ENCODE peak calls at places on chromosomes 11 and 22, in six cellular contexts. N is IMR-90, Q is H1, P is neuronal stem cell, L is mesendoderm, D is mesenchymal stem cell. J is an unnamed sample.

GRCh38 chr22:24968066-24968561 is 15.6 kb downstream of the KIAA1671 start:
- DNase-seq in N (no peak), Q (peak), P (no peak), L (peak), D (no peak), J (peak)

GRCh38 chr11:129658558-129658882 is 157.1 kb upstream of the TMEM45B start:
- DNase-seq in N (no peak), Q (peak), P (no peak), L (peak), D (no peak), J (peak)

GRCh38 chr11:2387266-2387982 is 10.3 kb downstream of the CD81 start:
- DNase-seq in N (peak), Q (no peak), P (no peak), L (no peak), D (peak), J (no peak)

GRCh38 chr22:47797546-47797945 is 1035.1 kb downstream of the TBC1D22A start:
- DNase-seq in N (no peak), Q (no peak), P (no peak), L (no peak), D (no peak), J (no peak)

GRCh38 chr11:43581370-43582023 is 99.0 kb upstream of the HSD17B12 start:
- DNase-seq in N (no peak), Q (no peak), P (no peak), L (no peak), D (no peak), J (no peak)

GRCh38 chr11:121473064-121473777 is 20.5 kb upstream of the SORL1-AS1 start:
- DNase-seq in N (peak), Q (no peak), P (no peak), L (no peak), D (no peak), J (no peak)

GRCh38 chr11:102485095-102485722 is 32.6 kb upstream of the TMEM123 start:
- DNase-seq in N (peak), Q (no peak), P (no peak), L (no peak), D (peak), J (no peak)

GRCh38 chr11:113954235-113954634 is 20.7 kb upstream of the HTR3A start:
- DNase-seq in N (no peak), Q (no peak), P (no peak), L (no peak), D (no peak), J (no peak)

GRCh38 chr22:42662114-42663021 is 13.2 kb upstream of the CYB5R3 start:
- DNase-seq in N (peak), Q (no peak), P (peak), L (peak), D (peak), J (peak)

DNA sequence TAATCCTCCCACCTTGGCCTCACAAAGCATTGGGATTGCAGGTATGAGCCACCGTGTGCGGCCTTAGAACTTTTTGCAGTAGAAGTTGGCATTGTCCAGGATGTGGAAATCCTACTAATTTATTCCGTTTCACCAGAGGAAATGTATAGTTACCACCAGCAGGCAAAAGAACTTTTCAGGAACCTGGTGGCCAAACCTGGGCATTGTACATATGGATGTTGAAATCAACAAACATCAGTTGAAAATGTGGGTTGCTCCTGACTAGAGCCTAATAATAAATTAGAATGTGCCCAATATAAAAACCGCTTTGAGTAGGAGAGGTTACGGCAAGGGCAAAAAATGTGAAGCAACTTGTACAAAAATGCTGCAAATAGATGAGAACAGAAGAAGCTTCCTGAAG is 40.7 kb upstream of the XBP1 start:
- DNase-seq in N (no peak), Q (no peak), P (no peak), L (no peak), D (no peak), J (no peak)
- H2BK15ac ChIP-seq in N (no peak), Q (no peak), P (no peak), L (no peak), D (no peak), J (no peak)

GRCh38 chr11:42576318-42576717 is 735.5 kb upstream of the API5 start:
- DNase-seq in N (no peak), Q (no peak), P (no peak), L (no peak), D (no peak), J (no peak)

GRCh38 chr11:42571486-42572230 is 740.1 kb upstream of the API5 start:
- DNase-seq in N (no peak), Q (no peak), P (no peak), L (no peak), D (no peak), J (no peak)

GRCh38 chr11:42572231-42572610 is 739.6 kb upstream of the API5 start:
- DNase-seq in N (no peak), Q (no peak), P (no peak), L (no peak), D (no peak), J (no peak)
- H4K8ac ChIP-seq in N (no peak), Q (no peak), P (no peak), L (no peak), D (no peak), J (no peak)

GRCh38 chr22:49686495-49687219 is 141.0 kb downstream of the BRD1 start:
- DNase-seq in N (no peak), Q (no peak), P (no peak), L (no peak), D (no peak), J (peak)

GRCh38 chr22:49683032-49683431 is 144.6 kb downstream of the BRD1 start:
- DNase-seq in N (no peak), Q (no peak), P (no peak), L (no peak), D (no peak), J (no peak)

GRCh38 chr22:49685686-49686085 is 142.0 kb downstream of the BRD1 start:
- DNase-seq in N (no peak), Q (no peak), P (no peak), L (no peak), D (no peak), J (peak)

GRCh38 chr22:49687333-49687732 is 140.3 kb downstream of the BRD1 start:
- DNase-seq in N (no peak), Q (no peak), P (no peak), L (no peak), D (no peak), J (no peak)

DNA sequence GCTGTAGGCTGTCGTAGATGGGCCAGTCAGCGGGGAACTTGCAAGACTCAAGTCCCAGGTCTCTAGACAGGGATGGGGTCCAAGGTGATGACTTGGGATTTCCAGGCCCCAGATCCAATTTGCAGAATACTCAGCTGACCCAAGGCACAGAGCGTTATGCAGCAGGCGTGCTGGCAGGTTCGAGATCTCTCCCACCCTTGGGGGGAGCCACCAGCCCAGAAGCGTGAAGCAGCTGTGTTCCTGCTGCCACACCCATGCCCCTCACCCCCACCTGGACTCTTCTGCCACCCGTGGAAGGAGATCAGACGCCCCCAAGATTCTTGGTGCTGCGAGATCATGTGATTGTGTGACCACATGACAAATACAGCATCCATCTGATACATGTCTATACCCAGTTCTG is 142.6 kb downstream of the BRD1 start:
- DNase-seq in N (no peak), Q (no peak), P (no peak), L (no peak), D (no peak), J (peak)
- H2BK15ac ChIP-seq in N (no peak), Q (no peak), P (no peak), L (no peak), D (no peak), J (no peak)

DNA sequence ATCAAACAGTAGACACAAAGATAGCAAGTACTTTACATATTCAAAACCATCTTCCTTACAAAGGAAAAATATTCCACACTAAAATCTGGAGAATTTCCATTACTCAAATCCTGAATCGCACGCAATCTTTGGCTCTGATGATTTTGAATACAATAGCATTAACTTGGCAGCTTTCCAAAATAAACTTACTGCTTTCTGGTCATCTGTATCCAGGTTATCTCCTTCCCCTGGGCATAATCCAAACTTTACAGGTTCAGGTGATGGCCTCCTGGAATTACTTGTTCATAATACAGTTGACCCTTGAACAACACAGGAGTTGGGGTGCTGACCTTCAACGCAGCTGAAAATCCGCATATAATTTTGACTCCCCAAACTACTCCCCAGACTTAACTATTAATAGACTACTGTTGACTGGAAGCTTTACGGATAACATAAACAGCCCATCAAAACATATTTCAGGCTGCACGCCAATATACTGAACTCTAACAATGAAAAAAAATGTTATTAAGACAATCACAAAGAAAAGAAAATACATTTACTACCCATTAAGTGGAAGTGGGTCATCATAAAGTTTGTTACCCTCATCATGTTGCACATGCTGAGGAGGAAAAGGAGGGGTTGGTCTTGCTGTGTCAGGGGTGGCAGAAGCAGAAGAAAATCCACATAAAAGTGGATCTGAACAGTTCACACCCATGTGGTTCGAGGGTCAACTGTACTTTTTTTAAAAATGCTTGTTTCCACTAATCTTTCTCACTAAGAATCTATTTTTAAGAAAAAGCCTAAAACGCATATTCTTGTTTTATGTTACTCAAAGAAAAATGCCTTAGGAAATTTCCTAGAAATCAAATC is 6.5 kb downstream of the MTMR2 start:
- DNase-seq in N (peak), Q (no peak), P (no peak), L (peak), D (no peak), J (no peak)
- H4K8ac ChIP-seq in N (peak), Q (no peak), P (no peak), L (no peak), D (no peak), J (no peak)

DNA sequence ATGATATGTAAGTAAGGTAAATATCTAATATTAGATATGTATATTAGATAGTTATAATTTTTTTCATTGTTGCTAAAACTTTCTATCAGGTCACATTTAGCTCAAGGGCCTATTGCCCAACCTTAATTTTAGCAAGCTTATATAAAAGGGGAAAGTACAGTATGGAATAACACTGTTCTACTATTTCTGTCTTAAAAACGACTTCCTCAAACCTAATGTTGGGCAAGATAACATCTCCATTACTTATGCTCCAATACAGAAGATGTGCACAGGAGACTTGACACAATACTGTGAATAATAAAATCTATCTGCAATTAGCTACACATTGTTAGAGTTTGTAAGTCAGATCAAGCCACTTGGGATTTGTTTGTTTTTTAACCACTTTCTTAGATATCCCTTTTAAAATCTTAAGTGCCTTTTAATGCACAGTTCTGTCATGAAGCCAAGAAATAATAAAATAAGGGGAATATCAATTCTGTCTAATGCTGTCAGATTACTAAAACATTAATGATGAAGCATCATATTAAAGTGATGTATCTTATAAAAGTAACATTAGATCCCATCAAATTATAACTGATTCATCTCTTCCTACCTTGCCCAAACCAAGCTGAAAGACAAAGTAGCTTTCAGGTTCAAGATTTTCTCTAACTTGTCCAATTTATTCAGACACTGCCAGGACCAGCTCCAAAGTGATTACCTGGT is 98.0 kb downstream of the SIK3 start:
- DNase-seq in N (no peak), Q (no peak), P (no peak), L (no peak), D (no peak), J (no peak)
- H2BK15ac ChIP-seq in N (no peak), Q (no peak), P (no peak), L (no peak), D (no peak), J (no peak)

DNA sequence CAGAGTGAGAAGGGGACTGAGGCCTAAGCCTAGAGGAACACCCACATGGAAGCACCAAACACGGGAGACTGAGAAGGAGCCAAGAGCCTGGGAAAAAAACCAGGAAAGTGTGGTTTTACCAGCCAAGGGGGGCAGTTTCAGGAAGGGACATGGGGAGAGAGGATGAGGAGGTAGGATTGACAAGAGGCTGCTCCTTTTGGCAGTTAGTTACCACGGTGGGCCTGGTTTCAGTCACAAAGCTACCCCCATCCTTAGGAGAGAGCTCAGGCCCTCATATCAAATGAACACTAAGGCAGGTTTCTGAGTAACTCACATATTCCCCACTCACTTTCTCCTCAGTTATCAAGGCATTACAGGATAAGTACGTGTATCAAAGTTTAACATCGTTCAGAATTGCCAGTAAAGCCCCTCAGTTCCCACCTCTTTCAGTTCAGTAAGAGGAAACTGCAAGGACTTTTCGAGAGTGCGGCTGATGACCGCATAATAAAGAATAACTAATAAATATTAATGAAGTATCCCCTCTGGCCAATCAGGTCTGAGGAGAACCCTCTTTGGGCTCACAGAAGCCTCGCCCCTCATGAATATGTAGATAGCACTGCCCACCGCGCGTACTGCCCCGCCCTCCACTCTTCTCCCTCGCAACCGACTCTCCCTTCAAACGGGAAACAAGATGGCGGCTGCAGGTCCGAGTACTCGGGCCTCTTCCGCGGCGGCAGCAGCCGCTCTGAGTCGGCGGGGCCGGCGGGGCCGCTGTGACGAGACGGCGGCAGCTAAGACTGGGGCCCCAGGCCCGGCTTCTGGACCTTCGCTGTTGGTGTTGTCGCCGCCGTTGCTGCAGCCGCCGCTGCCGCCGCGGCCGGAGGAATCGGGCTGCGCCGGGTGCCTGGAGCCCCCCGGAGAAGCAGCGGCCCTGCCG is at the start of gene RNF169:
- DNase-seq in N (peak), Q (peak), P (peak), L (peak), D (peak), J (peak)
- H4K8ac ChIP-seq in N (peak), Q (peak), P (no peak), L (peak), D (peak), J (no peak)

DNA sequence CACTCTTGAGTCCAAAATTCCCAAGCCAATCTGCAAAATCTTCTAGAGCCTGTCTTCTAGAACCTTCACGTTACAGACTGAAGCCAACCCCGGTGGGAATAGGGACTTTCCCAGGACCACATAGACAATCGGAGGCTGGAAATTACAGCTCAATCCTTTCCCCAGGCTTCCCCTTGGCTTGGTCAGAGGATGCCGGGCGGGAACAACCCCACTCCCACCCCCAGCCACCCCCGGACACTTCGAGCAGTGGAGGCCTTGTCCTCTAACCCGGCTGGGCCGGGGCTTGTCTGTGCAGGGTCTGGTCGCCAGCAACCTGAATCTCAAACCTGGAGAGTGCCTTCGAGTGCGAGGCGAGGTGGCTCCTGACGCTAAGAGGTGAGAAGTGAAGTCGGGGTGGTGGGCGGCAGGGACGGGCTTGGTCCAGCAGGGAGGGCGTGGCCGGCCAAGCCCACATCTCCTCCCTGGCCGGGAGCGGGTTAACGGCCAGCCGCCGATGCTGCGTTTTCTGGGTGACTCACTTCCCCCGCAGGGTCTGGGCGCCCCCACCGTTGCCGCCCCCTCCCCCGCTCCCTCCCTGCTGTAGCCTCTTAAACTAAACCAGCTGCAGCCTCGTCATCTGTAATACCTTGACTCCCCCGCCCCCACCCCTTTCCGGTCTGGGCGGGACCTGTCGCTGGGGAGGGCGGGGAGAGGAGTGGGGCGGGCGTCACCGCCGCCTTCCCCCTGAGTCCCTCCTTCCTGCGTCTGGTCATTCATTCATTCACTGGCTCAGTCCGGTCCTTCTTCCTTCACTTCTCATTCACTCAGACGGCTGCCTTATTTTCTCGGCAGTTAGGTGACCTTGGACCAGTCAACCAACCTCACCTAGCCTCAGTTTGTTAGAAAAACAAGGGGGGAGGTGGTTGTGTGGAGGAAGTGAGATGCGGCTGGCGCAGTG is 1.5 kb downstream of the LGALS1 start:
- DNase-seq in N (peak), Q (peak), P (peak), L (peak), D (peak), J (peak)
- H2BK15ac ChIP-seq in N (peak), Q (peak), P (peak), L (no peak), D (peak), J (no peak)

DNA sequence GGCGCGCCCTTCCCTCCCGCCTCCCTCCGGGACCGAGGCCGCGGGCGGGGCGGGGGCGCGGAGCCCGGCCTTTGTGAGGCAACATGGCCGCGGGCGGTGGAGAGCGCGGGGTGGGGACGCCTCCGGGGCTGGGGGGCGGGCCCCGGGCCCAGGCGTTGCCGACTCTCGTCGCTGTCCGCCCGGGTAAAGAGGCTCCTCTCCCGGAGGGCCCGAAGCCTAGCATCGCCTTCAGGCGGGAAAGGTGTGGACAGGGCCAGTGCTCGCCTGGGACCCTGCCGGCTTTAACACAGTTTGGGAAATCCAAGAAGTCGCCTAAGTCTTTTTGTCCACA is 369 bp downstream of the DGCR8 start:
- DNase-seq in N (peak), Q (no peak), P (peak), L (peak), D (peak), J (peak)
- H4K8ac ChIP-seq in N (peak), Q (peak), P (no peak), L (no peak), D (no peak), J (no peak)

GRCh38 chr11:36379653-36380052 is 83.6 kb downstream of the PRR5L start:
- DNase-seq in N (no peak), Q (no peak), P (no peak), L (no peak), D (no peak), J (no peak)

GRCh38 chr11:36375348-36376314 is 79.5 kb downstream of the PRR5L start:
- DNase-seq in N (no peak), Q (no peak), P (peak), L (peak), D (no peak), J (peak)

GRCh38 chr11:36376315-36376887 is 80.3 kb downstream of the PRR5L start:
- DNase-seq in N (peak), Q (no peak), P (peak), L (peak), D (peak), J (peak)

GRCh38 chr11:36376888-36377758 is 81.0 kb downstream of the PRR5L start:
- DNase-seq in N (peak), Q (peak), P (peak), L (peak), D (peak), J (peak)

GRCh38 chr11:36377759-36378553 is 81.9 kb downstream of the PRR5L start:
- DNase-seq in N (no peak), Q (no peak), P (no peak), L (peak), D (no peak), J (no peak)
- H2BK15ac ChIP-seq in N (no peak), Q (no peak), P (peak), L (no peak), D (no peak), J (no peak)